ENCODE peak calls at places on chromosomes 5 and 9, in five cellular contexts. T, R, J, B and F are unnamed samples.

GRCh38 chr9:89349607-89350006 is 31.3 kb downstream of the SECISBP2 start:
- DNase-seq in T (no peak), R (no peak), J (no peak), B (no peak), F (no peak)

GRCh38 chr9:18824095-18824666 is 208.8 kb downstream of the SAXO1 start:
- DNase-seq in T (peak; percentile 7), R (no peak), J (peak; percentile 15), B (peak; percentile 49), F (no peak)

GRCh38 chr5:73451218-73452130 is 2.9 kb upstream of the FOXD1 start:
- DNase-seq in T (peak; percentile 88), R (peak; percentile 27), J (no peak), B (peak; percentile 84), F (peak; percentile 73)

GRCh38 chr5:1950096-1950707 is 67.5 kb upstream of the IRX4 start:
- DNase-seq in T (no peak), R (no peak), J (no peak), B (no peak), F (no peak)

GRCh38 chr9:134214766-134215394 is 50.5 kb upstream of the RNU6ATAC start:
- DNase-seq in T (no peak), R (no peak), J (no peak), B (no peak), F (no peak)

GRCh38 chr5:14935341-14935740 is 63.8 kb upstream of the ANKH start:
- DNase-seq in T (peak; percentile 45), R (no peak), J (no peak), B (no peak), F (no peak)

GRCh38 chr9:1087120-1087881 is 37.1 kb downstream of the DMRT2 start:
- DNase-seq in T (no peak), R (no peak), J (no peak), B (no peak), F (no peak)

GRCh38 chr5:72266862-72267261 is 53.2 kb downstream of the MRPS27 start:
- DNase-seq in T (no peak), R (no peak), J (no peak), B (no peak), F (no peak)

GRCh38 chr9:127538849-127539258 is 73.2 kb upstream of the STXBP1 start:
- DNase-seq in T (peak; percentile 85), R (no peak), J (no peak), B (no peak), F (no peak)

GRCh38 chr9:36946653-36947052 is 87.4 kb downstream of the PAX5 start:
- DNase-seq in T (peak; percentile 21), R (no peak), J (peak; percentile 35), B (no peak), F (no peak)

GRCh38 chr5:175253597-175253996 is 190.4 kb downstream of the DRD1 start:
- DNase-seq in T (peak; percentile 38), R (no peak), J (no peak), B (no peak), F (no peak)

GRCh38 chr5:175347027-175347426 is 97.0 kb downstream of the DRD1 start:
- DNase-seq in T (peak; percentile 9), R (no peak), J (no peak), B (no peak), F (no peak)

GRCh38 chr9:18393340-18394130 is 80.4 kb upstream of the ADAMTSL1 start:
- DNase-seq in T (peak; percentile 92), R (no peak), J (peak; percentile 98), B (peak; percentile 80), F (peak; percentile 72)

GRCh38 chr5:55865831-55866230 is 14.7 kb downstream of the IL31RA start:
- DNase-seq in T (peak; percentile 48), R (no peak), J (peak; percentile 14), B (peak; percentile 11), F (no peak)

GRCh38 chr5:38712416-38712815 is 133.4 kb upstream of the OSMR start:
- DNase-seq in T (no peak), R (no peak), J (no peak), B (no peak), F (no peak)

GRCh38 chr5:38710616-38711015 is 135.2 kb upstream of the OSMR start:
- DNase-seq in T (no peak), R (no peak), J (no peak), B (no peak), F (no peak)

GRCh38 chr5:38706376-38706775 is 139.4 kb upstream of the OSMR start:
- DNase-seq in T (no peak), R (no peak), J (no peak), B (no peak), F (no peak)

GRCh38 chr5:38709678-38710306 is 136.0 kb upstream of the OSMR start:
- DNase-seq in T (no peak), R (no peak), J (no peak), B (no peak), F (no peak)

GRCh38 chr5:38707352-38708324 is 138.2 kb upstream of the OSMR start:
- DNase-seq in T (no peak), R (no peak), J (no peak), B (no peak), F (no peak)
- H2AFZ ChIP-seq in T (no peak overlapping the region), R (no peak overlapping the region), J (no peak overlapping the region), B (no peak overlapping the region), F (no peak overlapping the region)

DNA sequence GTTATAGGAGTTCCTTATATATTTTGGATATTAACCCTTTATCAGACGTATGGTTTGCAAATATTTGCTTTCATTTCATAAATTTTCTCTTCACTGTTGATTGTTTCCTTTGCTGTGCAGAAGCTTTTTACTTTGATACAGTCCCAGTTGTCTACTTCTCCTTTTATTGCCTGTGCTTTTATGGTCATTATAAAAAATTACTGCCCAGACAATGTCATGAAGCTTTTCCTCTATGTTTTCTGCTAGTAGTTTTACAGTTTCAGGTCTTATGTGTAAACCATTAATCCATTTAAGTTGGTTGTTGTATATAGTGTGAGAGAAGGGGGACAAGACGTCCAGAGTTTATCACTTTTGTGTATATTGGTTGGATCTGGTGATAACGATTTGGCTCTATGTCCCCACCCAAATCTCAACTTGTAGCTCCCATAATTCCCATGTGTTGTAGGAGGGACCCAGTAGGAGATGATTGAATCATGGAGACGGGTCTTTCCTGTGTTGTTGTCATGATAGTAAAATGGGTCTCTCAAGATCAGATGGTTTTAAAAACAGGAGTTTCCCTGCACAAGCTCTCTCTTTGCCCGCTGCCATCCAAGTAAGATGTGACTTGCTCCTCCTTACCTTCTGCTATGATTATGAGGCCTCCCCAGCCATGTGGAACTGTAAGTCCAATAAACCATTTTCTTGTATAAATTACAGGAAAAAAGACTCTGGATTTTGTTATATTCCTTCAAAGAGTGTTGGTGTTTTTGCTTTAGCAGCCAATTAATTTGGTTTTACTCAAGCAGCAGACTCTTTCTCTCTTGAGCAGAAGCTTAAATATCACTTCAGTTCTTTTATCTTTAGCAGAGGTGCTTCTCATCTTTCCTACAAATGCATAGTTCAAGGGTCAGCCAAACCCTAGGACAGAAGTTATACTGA is 13.7 kb downstream of the F2R start:
- DNase-seq in T (no peak), R (no peak), J (no peak), B (no peak), F (no peak)
- H3K79me2 ChIP-seq in T (peaks cover 2% of the 10 kb centered on the region), R (no peaks in the 10 kb centered on the region), J (peaks cover 54% of the 10 kb centered on the region), B (peaks cover 47% of the 10 kb centered on the region), F (no peaks in the 10 kb centered on the region)

DNA sequence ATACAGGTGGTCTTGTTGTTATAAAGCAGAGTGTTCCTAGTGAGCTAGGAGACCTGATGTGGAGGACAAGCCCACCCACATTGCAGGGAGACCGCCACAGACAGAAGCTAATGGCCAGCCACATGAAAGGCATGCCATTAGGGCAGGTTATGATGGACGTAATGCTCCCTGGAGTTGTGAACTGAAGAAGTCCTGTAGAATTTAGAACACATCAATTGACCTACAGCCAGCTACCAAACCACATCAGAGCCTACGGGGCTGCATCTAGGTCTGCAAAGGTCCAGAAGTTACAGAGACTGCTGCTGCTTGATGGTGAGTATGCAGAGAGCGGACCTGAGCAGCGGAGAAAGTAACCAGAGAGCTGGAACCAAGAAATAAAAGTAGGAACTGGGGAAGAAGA is 116.6 kb downstream of the LPAR1 start:
- DNase-seq in T (no peak), R (no peak), J (no peak), B (no peak), F (no peak)
- H3K4me3 ChIP-seq in T (no peak overlapping the region), R (no peak overlapping the region), J (no peak overlapping the region), B (no peak overlapping the region), F (no peak overlapping the region)

GRCh38 chr5:117436846-117437245 is 862.2 kb upstream of the SEMA6A start:
- DNase-seq in T (no peak), R (no peak), J (no peak), B (no peak), F (no peak)

GRCh38 chr5:117435203-117435602 is 860.6 kb upstream of the SEMA6A start:
- DNase-seq in T (no peak), R (no peak), J (no peak), B (no peak), F (no peak)

GRCh38 chr5:117434266-117434665 is 859.6 kb upstream of the SEMA6A start:
- DNase-seq in T (no peak), R (no peak), J (no peak), B (no peak), F (no peak)

GRCh38 chr5:117431091-117431490 is 856.5 kb upstream of the SEMA6A start:
- DNase-seq in T (no peak), R (no peak), J (no peak), B (no peak), F (no peak)

DNA sequence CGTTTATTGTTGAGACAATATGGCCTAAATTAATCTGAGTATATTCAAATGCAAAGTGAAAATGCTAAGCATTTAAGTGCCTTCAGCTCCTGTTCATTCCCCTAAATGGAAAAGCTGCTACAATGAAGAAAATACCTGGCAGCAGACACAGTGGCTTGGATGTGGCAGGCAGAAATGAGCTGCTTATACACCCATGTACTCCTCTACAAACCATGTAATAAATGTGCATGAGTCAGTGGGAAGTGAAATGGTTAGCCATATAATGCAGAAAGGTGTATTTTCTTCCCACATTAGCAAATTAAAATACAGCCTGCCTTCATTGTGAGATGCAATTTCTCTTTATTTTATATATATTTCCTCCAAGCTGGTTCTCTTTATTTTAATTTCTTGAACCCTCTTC is 859.2 kb upstream of the SEMA6A start:
- DNase-seq in T (no peak), R (no peak), J (no peak), B (no peak), F (no peak)
- H2AFZ ChIP-seq in T (no peak overlapping the region), R (no peak overlapping the region), J (no peak overlapping the region), B (no peak overlapping the region), F (no peak overlapping the region)

GRCh38 chr5:103119765-103120606 is at the start of the genes GIN1 and PPIP5K2:
- DNase-seq in T (peak; percentile 98), R (peak; percentile 98), J (peak; percentile 98), B (peak; percentile 97), F (peak; percentile 96)

GRCh38 chr5:103122242-103122641 is 2.1 kb downstream of the PPIP5K2 start:
- DNase-seq in T (no peak), R (no peak), J (no peak), B (no peak), F (no peak)

GRCh38 chr5:103120607-103121200 is 603 bp downstream of the PPIP5K2 start:
- DNase-seq in T (peak; percentile 44), R (peak; percentile 38), J (peak; percentile 9), B (peak; percentile 23), F (no peak)

GRCh38 chr5:103117471-103117991 is 2.4 kb downstream of the GIN1 start:
- DNase-seq in T (peak; percentile 51), R (no peak), J (no peak), B (no peak), F (no peak)

GRCh38 chr5:103119067-103119764 is 722 bp downstream of the GIN1 start:
- DNase-seq in T (peak; percentile 45), R (peak; percentile 62), J (no peak), B (no peak), F (no peak)
- H3K79me2 ChIP-seq in T (peaks cover 88% of the 10 kb centered on the region), R (peaks cover 80% of the 10 kb centered on the region), J (peaks cover 83% of the 10 kb centered on the region), B (peaks cover 83% of the 10 kb centered on the region), F (peaks cover 68% of the 10 kb centered on the region)